ENCODE peak calls at places on chromosomes 16 and 17, in seven cellular contexts. V, A, N, O, G, D and Y are unnamed samples.

GRCh38 chr16:55568151-55568693 is 1.7 kb downstream of the CAPNS2 start:
- DNase-seq in V (peak; percentile 25), N (no peak), A (no peak), G (no peak), D (no peak), O (no peak), Y (no peak)

GRCh38 chr16:51095890-51096626 is 55.0 kb downstream of the SALL1 start:
- DNase-seq in N (no peak), G (no peak), D (no peak), V (no peak), O (no peak), A (no peak), Y (no peak)

GRCh38 chr17:72008236-72008874 is 112.5 kb upstream of the SOX9 start:
- DNase-seq in O (no peak), N (no peak), A (no peak), V (peak; percentile 45), D (no peak), G (no peak), Y (no peak)

GRCh38 chr16:1088295-1089170 is 7.5 kb downstream of the C1QTNF8 start:
- DNase-seq in V (no peak), O (no peak), D (no peak), N (no peak), G (no peak), A (no peak), Y (no peak)

GRCh38 chr16:9092963-9093477 is 1.6 kb downstream of the HAPSTR1 start:
- DNase-seq in G (peak; percentile 35), A (no peak), N (no peak), O (peak; percentile 36), D (no peak), V (no peak), Y (peak; percentile 44)

GRCh38 chr17:75499313-75500022 is 15.9 kb downstream of the CASKIN2 start:
- DNase-seq in O (no peak), G (no peak), N (no peak), D (no peak), A (no peak), V (no peak), Y (no peak)

GRCh38 chr16:2919511-2920255 is 8.0 kb downstream of the FLYWCH1 start:
- DNase-seq in D (no peak), G (peak; percentile 67), A (no peak), V (peak; percentile 80), O (peak; percentile 56), N (peak; percentile 78), Y (peak; percentile 44)

GRCh38 chr17:57697197-57697596 is 47.9 kb downstream of the CCDC182 start:
- DNase-seq in V (no peak), D (no peak), G (no peak), O (no peak), A (no peak), N (no peak), Y (no peak)

GRCh38 chr16:82782715-82783251 is 156.0 kb downstream of the CDH13 start:
- DNase-seq in A (no peak), N (no peak), O (no peak), D (peak; percentile 27), V (no peak), G (no peak), Y (no peak)

GRCh38 chr17:5815396-5815795 is 231.1 kb upstream of the NLRP1 start:
- DNase-seq in V (no peak), A (no peak), D (no peak), N (no peak), G (no peak), O (no peak), Y (no peak)

GRCh38 chr16:57038151-57038550 is 48.8 kb downstream of the NLRC5 start:
- DNase-seq in D (no peak), O (no peak), N (no peak), G (no peak), A (no peak), V (peak; percentile 30), Y (no peak)

GRCh38 chr17:81576621-81577277 is 24.6 kb upstream of the FAAP100 start:
- DNase-seq in G (no peak), V (peak; percentile 74), O (no peak), A (no peak), D (no peak), N (no peak), Y (no peak)

GRCh38 chr16:1183235-1183907 is 30.5 kb downstream of the CACNA1H start:
- DNase-seq in N (no peak), G (no peak), V (peak; percentile 47), A (no peak), D (peak; percentile 58), O (no peak), Y (no peak)

GRCh38 chr16:10256855-10257641 is 74.8 kb upstream of the GRIN2A start:
- DNase-seq in A (no peak), G (peak; percentile 46), D (no peak), V (peak; percentile 3), N (no peak), O (peak; percentile 44), Y (peak; percentile 61)

GRCh38 chr16:54655171-54655590 is 275.5 kb upstream of the IRX5 start:
- DNase-seq in G (no peak), D (peak; percentile 29), A (no peak), O (no peak), V (no peak), N (peak; percentile 68), Y (no peak)

GRCh38 chr17:41717408-41718286 is 5.5 kb downstream of the GAST start:
- DNase-seq in N (no peak), V (no peak), O (no peak), D (no peak), G (no peak), A (no peak), Y (no peak)
- H3K4me3 ChIP-seq in N (no peak overlapping the region), V (no peak overlapping the region), O (no peak overlapping the region), D (no peak overlapping the region), G (no peak overlapping the region), A (no peak overlapping the region), Y (no peak overlapping the region)

GRCh38 chr17:17844500-17844899 is 7.7 kb upstream of the SREBF1 start:
- DNase-seq in A (no peak), D (no peak), N (no peak), G (no peak), O (no peak), V (no peak), Y (no peak)
- TF ChIP-seq CTCF in A (no peak), D (no peak), N (no peak), G (no peak), O (no peak), V (no peak), Y (no peak)

GRCh38 chr17:3636154-3636907 is at the start of the genes CTNS and SHPK:
- DNase-seq in O (peak; percentile 96), N (peak; percentile 98), A (peak; percentile 89), D (peak; percentile 97), G (peak; percentile 94), V (peak; percentile 95), Y (peak; percentile 96)

GRCh38 chr17:3639981-3640596 is 3.5 kb downstream of the CTNS start:
- DNase-seq in A (no peak), G (no peak), V (no peak), D (no peak), N (no peak), O (no peak), Y (no peak)

GRCh38 chr17:3641014-3641413 is 4.5 kb downstream of the CTNS start:
- DNase-seq in A (no peak), D (no peak), N (no peak), O (no peak), V (no peak), G (no peak), Y (no peak)

GRCh38 chr17:3636908-3637373 is 381 bp downstream of the CTNS start:
- DNase-seq in D (no peak), V (no peak), N (no peak), A (no peak), G (no peak), O (no peak), Y (no peak)

GRCh38 chr17:3635474-3636153 is 436 bp downstream of the SHPK start:
- DNase-seq in A (no peak), O (no peak), D (no peak), G (no peak), V (no peak), N (no peak), Y (no peak)
- H3K36me3 ChIP-seq in A (peaks cover 1% of the 10 kb centered on the region), O (no peaks in the 10 kb centered on the region), D (peaks cover 4% of the 10 kb centered on the region), G (no peaks in the 10 kb centered on the region), V (peaks cover 1% of the 10 kb centered on the region), N (no peaks in the 10 kb centered on the region), Y (peaks cover 2% of the 10 kb centered on the region)

GRCh38 chr16:21277045-21277926 is 804 bp downstream of the CRYM start:
- DNase-seq in O (no peak), G (no peak), V (no peak), A (no peak), D (peak; percentile 25), N (no peak), Y (no peak)
- H3K4me3 ChIP-seq in O (peak overlapping the region; percentile 42), G (no peak overlapping the region), V (peak overlapping the region; percentile 46), A (peak overlapping the region; percentile 65), D (peak overlapping the region; percentile 71), N (peak overlapping the region; percentile 60), Y (peak overlapping the region; percentile 60)

DNA sequence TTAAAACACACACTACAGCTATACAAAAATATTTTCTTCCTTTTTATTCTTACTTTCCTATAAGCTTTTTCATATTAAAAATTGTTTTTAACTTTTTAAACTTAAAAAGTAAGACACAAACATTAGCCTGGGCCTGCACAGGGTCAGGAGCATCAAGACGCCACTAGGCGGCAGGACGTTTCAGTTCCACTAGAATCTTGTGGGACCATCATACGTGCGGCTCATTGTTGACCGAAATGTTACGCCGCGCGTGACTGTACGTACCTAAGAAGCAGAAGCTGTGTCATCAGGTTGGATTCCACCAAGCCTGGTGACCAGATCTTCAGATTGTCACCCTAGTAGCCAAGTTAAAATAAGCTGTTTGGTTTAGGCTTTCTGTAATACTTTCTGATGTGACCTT is 47.1 kb downstream of the USP10 start:
- DNase-seq in G (no peak), O (no peak), V (no peak), A (no peak), N (no peak), D (no peak), Y (no peak)
- TF ChIP-seq CTCF in G (no peak), O (no peak), V (peak; percentile 36), A (peak; percentile 44), N (no peak), D (no peak), Y (peak; percentile 21)

GRCh38 chr17:82819015-82819414 is 20.8 kb downstream of the ZNF750 start:
- DNase-seq in D (no peak), O (no peak), N (no peak), V (no peak), A (no peak), G (no peak), Y (no peak)
- H3K36me3 ChIP-seq in D (peaks cover 66% of the 10 kb centered on the region), O (no peaks in the 10 kb centered on the region), N (peaks cover 35% of the 10 kb centered on the region), V (peaks cover 5% of the 10 kb centered on the region), A (peaks cover 2% of the 10 kb centered on the region), G (peaks cover 3% of the 10 kb centered on the region), Y (peaks cover 6% of the 10 kb centered on the region)